ENCODE peak calls at places on chromosomes 2 and 18, in ten cellular contexts. C is right atrium auricular region, L is astrocyte of the cerebellum, A is heart right ventricle, K is sigmoid colon, G is IMR-90, W is stomach, B is cardiac fibroblast, V is suprapubic skin, P is foreskin fibroblast. D is an unnamed sample.

GRCh38 chr2:150978053-150978452 is 283.6 kb downstream of the RBM43 start:
- DNase-seq in K (no peak), G (no peak), W (no peak), P (no peak), A (no peak), C (no peak), V (no peak), L (peak), B (no peak), D (no peak)

GRCh38 chr2:18238231-18238630 is 322.2 kb downstream of the RDH14 start:
- DNase-seq in B (no peak), C (no peak), V (no peak), G (no peak), K (no peak), P (no peak), W (no peak), A (no peak), L (no peak), D (no peak)

GRCh38 chr18:35045121-35045520 is 3.9 kb downstream of the MAPRE2 start:
- DNase-seq in K (no peak), P (peak), G (peak), A (no peak), B (peak), L (no peak), C (no peak), W (no peak), V (no peak), D (no peak)

GRCh38 chr2:204731996-204732395 is 186.7 kb downstream of the PARD3B start:
- DNase-seq in A (no peak), L (peak), W (no peak), B (no peak), K (no peak), P (no peak), G (peak), V (no peak), C (no peak), D (no peak)

GRCh38 chr18:75376004-75376403 is 51.5 kb downstream of the SMIM21 start:
- DNase-seq in A (no peak), V (no peak), C (no peak), L (no peak), B (no peak), W (no peak), K (no peak), P (no peak), G (no peak), D (no peak)

GRCh38 chr2:238321467-238321866 is 1.1 kb downstream of the TRAF3IP1 start:
- DNase-seq in G (no peak), K (peak), P (no peak), V (peak), L (no peak), A (no peak), C (no peak), W (no peak), B (no peak), D (no peak)

GRCh38 chr2:224971214-224971613 is 71.1 kb downstream of the DOCK10 start:
- DNase-seq in V (no peak), K (no peak), B (no peak), A (no peak), G (no peak), L (no peak), P (no peak), C (no peak), W (peak), D (no peak)

GRCh38 chr2:135708159-135708558 is 33.5 kb upstream of the UBXN4 start:
- DNase-seq in W (no peak), P (no peak), G (no peak), K (no peak), B (no peak), C (no peak), L (no peak), V (no peak), A (no peak), D (no peak)

GRCh38 chr2:77552956-77553355 is 30.8 kb upstream of the LRRTM4 start:
- DNase-seq in V (no peak), C (no peak), A (no peak), L (peak), G (no peak), W (no peak), B (no peak), K (no peak), P (no peak), D (no peak)

DNA sequence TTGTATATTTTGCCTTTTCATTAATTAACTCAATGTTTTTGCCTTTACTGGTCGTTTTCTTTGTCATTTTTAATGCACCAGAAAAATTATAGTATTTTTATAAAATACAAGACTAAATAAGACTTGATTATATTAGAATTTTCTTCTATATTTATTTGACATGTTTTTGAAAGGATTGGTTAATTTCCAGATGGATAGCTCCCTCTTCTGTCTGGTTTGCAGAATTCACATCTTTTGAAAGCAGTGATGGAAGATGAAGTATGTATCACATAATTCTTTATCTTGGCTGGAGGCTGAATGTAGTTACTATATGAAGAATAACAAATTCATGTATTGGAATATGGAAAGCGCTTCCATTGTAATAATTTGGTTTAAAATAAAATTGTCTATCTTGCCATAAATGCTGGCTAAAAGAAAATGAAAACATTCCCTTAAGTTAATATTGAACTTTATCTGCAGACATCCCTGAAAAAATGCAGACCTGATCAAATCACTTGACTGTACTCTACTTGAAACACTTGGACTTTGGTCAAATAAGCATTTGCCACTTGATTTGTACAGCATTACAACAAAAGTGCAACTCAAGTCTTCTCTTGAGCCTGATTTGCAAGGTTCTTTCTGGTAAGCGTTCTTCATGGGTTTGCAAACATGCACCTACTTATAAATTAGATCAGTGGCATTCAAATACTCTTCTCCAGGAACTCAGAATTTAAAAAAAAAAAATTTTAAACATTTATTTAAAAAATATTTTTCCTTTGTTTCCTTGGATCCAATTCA is 86.4 kb upstream of the EFEMP1 start:
- DNase-seq in A (no peak), W (no peak), V (no peak), G (peak), B (peak), P (peak), C (no peak), K (no peak), L (peak), D (no peak)
- TF ChIP-seq CTCF in A (peak), W (no peak), V (peak), G (peak), B (peak), P (peak), C (peak), K (no peak), L (peak), D (peak)

GRCh38 chr2:120347387-120348010 is 1.6 kb downstream of the INHBB start:
- DNase-seq in V (no peak), L (no peak), B (peak), A (no peak), K (no peak), G (peak), P (peak), C (no peak), W (no peak), D (no peak)

GRCh38 chr2:120349125-120349921 is 3.4 kb downstream of the INHBB start:
- DNase-seq in K (no peak), B (no peak), L (no peak), A (no peak), P (no peak), V (no peak), C (no peak), W (no peak), G (no peak), D (no peak)

GRCh38 chr2:120346667-120347358 is 877 bp downstream of the INHBB start:
- DNase-seq in B (peak), L (no peak), V (no peak), K (no peak), A (no peak), P (peak), C (no peak), W (no peak), G (peak), D (no peak)

GRCh38 chr2:120350125-120350524 is 4.2 kb downstream of the INHBB start:
- DNase-seq in W (no peak), B (no peak), P (no peak), G (no peak), C (no peak), K (no peak), A (no peak), L (no peak), V (no peak), D (no peak)

DNA sequence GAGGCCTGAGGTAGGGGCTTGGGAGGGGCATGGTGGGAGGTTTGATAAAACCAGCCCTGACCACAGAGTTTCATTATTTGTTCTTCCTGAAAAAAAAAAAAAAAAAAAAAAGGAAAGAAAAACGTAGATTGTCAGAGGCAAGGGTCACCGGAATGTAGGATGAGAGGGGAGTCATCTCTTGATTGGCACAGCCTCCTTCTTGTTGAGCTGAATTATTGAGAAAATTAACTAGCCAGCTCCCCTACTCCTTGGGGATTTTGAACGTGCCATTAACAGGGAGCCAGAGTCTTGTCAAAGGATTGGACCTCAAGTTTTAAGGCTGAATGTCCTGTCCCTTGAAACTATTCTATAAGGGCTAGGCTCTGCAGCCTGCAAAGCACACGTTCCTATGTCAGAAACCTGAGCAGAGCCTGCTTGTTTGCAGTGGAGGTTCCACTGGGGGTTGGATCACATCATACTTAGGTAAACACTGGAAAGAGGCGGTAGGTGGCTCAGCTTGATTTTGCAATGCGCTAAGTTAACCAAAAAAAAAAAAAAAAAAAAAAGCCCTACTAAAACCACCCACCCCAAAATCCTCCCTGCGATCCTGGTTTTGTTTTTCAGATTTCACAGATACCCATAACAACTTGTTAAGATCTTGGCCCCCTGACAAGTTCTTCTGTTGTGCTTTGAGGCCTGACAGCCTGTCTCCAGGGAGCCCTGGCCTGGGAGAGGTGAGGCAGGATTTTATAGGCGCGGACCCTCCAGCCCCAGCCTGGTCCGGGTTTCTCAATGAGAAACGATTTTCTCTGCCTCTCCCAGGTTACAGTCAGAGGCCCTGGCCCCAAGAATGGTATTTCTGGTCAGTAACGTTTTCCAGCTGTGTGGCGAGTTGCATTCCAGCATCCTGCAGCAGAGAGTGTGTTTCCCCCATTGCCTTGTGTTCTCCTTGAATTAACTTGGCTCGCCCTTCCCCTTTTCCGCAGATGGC is 2.5 kb downstream of the INHBB start:
- DNase-seq in W (no peak), A (no peak), L (no peak), V (no peak), C (no peak), G (peak), K (no peak), P (no peak), B (no peak), D (no peak)
- H3K4me3 ChIP-seq in W (no peak), A (no peak), L (no peak), V (peak), C (no peak), G (no peak), K (no peak), P (no peak), B (no peak), D (no peak)

GRCh38 chr2:198129609-198130008 is 325.2 kb downstream of the PLCL1 start:
- DNase-seq in L (no peak), V (no peak), C (no peak), P (no peak), W (no peak), A (no peak), K (no peak), B (no peak), G (no peak), D (no peak)

DNA sequence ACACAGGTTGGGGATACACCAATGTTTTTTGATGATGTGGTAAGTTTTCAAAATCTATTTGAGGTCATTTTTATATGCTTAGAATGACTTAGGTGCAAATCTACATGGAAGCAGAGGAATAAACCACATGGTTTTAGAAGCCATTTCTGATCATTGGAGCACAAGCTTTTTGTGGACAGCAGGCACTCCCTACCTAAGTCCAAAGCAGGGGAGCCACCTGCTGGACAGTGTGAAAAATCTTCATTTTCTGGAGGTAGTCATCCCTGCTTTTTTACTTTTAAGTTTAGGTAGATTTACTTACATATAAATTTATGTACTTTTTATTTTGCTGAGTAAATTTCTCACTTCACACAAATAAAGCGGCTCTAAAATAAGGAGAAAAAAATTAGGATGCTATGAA is 323.2 kb downstream of the PLCL1 start:
- DNase-seq in B (peak), A (peak), K (no peak), P (peak), V (no peak), G (peak), W (no peak), C (no peak), L (peak), D (peak)
- TF ChIP-seq CTCF in B (peak), A (peak), K (peak), P (peak), V (peak), G (peak), W (peak), C (peak), L (peak), D (peak)

GRCh38 chr2:8543412-8544167 is 138.3 kb upstream of the ID2 start:
- DNase-seq in G (peak), P (peak), L (peak), B (peak), K (peak), W (peak), A (peak), C (peak), V (peak), D (no peak)
- H3K4me3 ChIP-seq in G (no peak), P (peak), L (no peak), B (no peak), K (no peak), W (no peak), A (peak), C (no peak), V (no peak), D (peak)

DNA sequence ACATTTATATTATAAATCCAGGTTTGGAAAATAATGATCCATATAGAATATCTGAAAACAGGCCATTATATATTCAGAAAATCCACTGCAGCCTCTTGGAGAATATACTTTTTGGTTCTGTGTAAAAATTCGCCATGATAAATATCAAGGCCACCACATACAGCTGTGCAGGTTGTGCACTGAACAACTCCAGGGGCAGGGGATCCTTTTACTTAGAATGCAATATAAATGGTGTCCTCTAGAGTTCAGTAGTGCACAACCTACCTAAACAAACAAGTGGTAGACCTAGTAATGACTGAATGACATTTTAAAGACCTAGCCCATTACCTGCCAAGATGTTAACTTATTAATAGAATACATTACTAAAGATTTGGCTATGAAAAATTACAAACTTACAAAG is 22.4 kb downstream of the MOGAT1 start:
- DNase-seq in V (no peak), C (no peak), B (peak), A (no peak), G (no peak), W (no peak), P (peak), K (no peak), L (no peak), D (no peak)
- TF ChIP-seq CTCF in V (no peak), C (no peak), B (peak), A (no peak), G (peak), W (no peak), P (no peak), K (no peak), L (no peak), D (peak)

DNA sequence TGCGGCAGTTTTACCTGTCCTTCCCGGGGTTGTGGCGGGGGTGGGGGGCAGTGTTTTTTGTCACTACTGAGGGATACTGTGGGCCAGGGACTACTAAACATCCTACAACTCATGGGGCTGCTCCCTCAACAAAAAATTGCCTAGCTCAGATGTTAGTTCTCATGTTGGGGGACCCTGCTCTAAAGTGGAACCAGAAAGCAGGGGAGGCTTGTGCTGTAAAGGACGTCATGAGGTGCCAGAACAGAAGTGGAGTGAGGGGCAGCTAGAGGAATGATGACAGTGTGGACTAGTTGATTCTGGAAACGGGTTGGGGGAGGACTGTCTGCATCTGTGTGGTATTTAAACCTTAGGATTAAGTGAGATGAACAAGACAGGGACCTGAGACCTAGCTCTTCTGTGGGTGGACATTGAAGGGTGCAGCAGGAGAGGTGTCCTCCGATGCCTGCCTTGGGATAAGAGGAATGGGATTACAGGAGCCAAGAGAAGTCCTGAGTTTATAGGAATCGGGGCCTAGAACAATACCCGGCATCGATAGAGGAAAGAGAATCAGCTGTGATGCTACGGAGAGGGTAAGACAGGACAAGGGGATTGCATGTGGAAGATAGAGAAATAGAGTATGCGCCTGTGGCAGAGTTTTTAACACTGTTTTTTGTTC is 2.7 kb downstream of the RPL31 start:
- DNase-seq in P (no peak), W (no peak), L (no peak), C (no peak), G (no peak), V (no peak), K (no peak), A (no peak), B (no peak), D (no peak)
- H3K4me3 ChIP-seq in P (peak), W (peak), L (no peak), C (no peak), G (no peak), V (no peak), K (no peak), A (no peak), B (no peak), D (peak)

DNA sequence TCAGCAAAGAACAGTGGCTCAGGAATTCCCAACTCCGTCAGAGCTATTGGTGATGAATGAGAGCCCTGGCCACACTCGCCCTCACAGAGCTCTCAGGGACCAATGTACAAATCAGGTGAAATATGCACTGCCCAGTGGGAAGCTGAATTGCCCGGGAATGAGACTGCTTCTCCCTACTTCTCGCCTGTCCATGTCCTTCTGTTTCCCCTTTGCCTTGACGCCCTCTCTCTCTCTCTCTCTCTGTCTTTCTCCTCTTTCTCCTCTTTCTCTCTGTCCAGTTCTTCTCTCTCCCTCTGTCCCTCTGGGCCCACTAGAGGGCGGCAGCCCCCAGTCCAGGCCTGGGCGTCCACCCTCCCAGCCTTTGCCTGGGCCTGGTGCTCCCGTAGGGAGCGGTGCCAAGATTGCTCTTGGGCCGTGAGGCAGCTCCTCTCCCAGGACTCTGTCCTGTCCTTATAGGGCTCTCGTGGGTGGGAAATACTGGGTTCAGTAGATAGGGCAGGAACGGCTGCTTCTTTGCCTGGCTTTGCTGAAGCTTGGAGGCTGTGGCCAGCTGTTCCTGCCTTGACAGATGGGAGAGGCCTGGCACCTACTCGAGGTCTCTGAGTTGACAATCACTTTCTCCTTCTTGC is 28.4 kb upstream of the PUM2 start:
- DNase-seq in C (peak), B (peak), A (peak), W (peak), K (peak), L (peak), G (peak), V (peak), P (peak), D (no peak)
- TF ChIP-seq CTCF in C (peak), B (peak), A (peak), W (peak), K (peak), L (peak), G (peak), V (peak), P (peak), D (peak)

D was measured in GM12864.